ENCODE peak calls at places on chromosomes 4 and X, in five cellular contexts. F, D, X, J and N are unnamed samples.

GRCh38 chr4:125244848-125245450 is 69.8 kb upstream of the FAT4 start:
- DNase-seq in F (no peak), D (no peak), X (peak; percentile 46), J (no peak), N (no peak)

GRCh38 chr4:168264903-168265302 is 53.6 kb downstream of the DDX60 start:
- DNase-seq in F (no peak), D (peak; percentile 71), X (no peak), J (no peak), N (no peak)

GRCh38 chr4:1041147-1041935 is 29.9 kb downstream of the FGFRL1 start:
- DNase-seq in F (peak; percentile 56), D (peak; percentile 95), X (peak; percentile 9), J (peak; percentile 57), N (no peak)

GRCh38 chr4:173529505-173530325 is at the start of gene HAND2:
- DNase-seq in F (peak; percentile 82), D (no peak), X (no peak), J (no peak), N (peak; percentile 93)

GRCh38 chr4:59664771-59665170 is 1535.4 kb upstream of the ADGRL3 start:
- DNase-seq in F (no peak), D (no peak), X (no peak), J (no peak), N (no peak)

GRCh38 chr4:145887241-145887964 is 51.2 kb downstream of the ZNF827 start:
- DNase-seq in F (peak; percentile 56), D (peak; percentile 17), X (peak; percentile 22), J (peak; percentile 66), N (peak; percentile 76)

GRCh38 chr4:102219143-102219542 is 126.1 kb downstream of the SLC39A8 start:
- DNase-seq in F (no peak), D (no peak), X (no peak), J (no peak), N (no peak)

GRCh38 chrX:95956780-95957179 is 727.9 kb upstream of the DIAPH2 start:
- DNase-seq in F (no peak), D (no peak), X (no peak), J (no peak), N (no peak)

GRCh38 chrX:132737743-132738142 is 220.7 kb downstream of the HS6ST2 start:
- DNase-seq in F (no peak), D (peak; percentile 2), X (peak; percentile 74), J (no peak), N (no peak)

GRCh38 chr4:82905205-82905604 is 4.7 kb downstream of the THAP9 start:
- DNase-seq in F (no peak), D (no peak), X (peak; percentile 58), J (peak; percentile 57), N (no peak)

GRCh38 chrX:46770006-46770816 is 11.3 kb upstream of the SLC9A7 start:
- DNase-seq in F (no peak), D (no peak), X (peak; percentile 27), J (peak; percentile 48), N (no peak)

GRCh38 chr4:58188313-58188712 is 1078.1 kb upstream of the IGFBP7 start:
- DNase-seq in F (no peak), D (no peak), X (no peak), J (no peak), N (no peak)

GRCh38 chr4:11878241-11878640 is 449.5 kb upstream of the HS3ST1 start:
- DNase-seq in F (no peak), D (no peak), X (no peak), J (no peak), N (no peak)

GRCh38 chr4:75490155-75490554 is 24.0 kb downstream of the RCHY1 start:
- DNase-seq in F (no peak), D (no peak), X (peak; percentile 39), J (no peak), N (no peak)

GRCh38 chr4:70297581-70297980 is 37.2 kb upstream of the CABS1 start:
- DNase-seq in F (no peak), D (no peak), X (no peak), J (no peak), N (no peak)

GRCh38 chr4:128332086-128332485 is 44.5 kb upstream of the PGRMC2 start:
- DNase-seq in F (no peak), D (no peak), X (no peak), J (peak; percentile 68), N (no peak)

GRCh38 chr4:77586953-77587383 is 18.7 kb upstream of the CXCL13 start:
- DNase-seq in F (no peak), D (no peak), X (peak; percentile 87), J (peak; percentile 24), N (no peak)

GRCh38 chr4:679571-680083 is 5.3 kb downstream of the MYL5 start:
- DNase-seq in F (no peak), D (no peak), X (no peak), J (no peak), N (no peak)

GRCh38 chrX:39857780-39858179 is 240.0 kb downstream of the BCOR start:
- DNase-seq in F (no peak), D (no peak), X (peak; percentile 20), J (no peak), N (no peak)

GRCh38 chr4:26937136-26937535 is 76.5 kb downstream of the STIM2 start:
- DNase-seq in F (no peak), D (no peak), X (no peak), J (no peak), N (no peak)
- H3K4me1 ChIP-seq in F (peaks cover 9% of the 10 kb centered on the region), D (no peaks in the 10 kb centered on the region), X (no peaks in the 10 kb centered on the region), J (no peaks in the 10 kb centered on the region), N (no peaks in the 10 kb centered on the region)

DNA sequence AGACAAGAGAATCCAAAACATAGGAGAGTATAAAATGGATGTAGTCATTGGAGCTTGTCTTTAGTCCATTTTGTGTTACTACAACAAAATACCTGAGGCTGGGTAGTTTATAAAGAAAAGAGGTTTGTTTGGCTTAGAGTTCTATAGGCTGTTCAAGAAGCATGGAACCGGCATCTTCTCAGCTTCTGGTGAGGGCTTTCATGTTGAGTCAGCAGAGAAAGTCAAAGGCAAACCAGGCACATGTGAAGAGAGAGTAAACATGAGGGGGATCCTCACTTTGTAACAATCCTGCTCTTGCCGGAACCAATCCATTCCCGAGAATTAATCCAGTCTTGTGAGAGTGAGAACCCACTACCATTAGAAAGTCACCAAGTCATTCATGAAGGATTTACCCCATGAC is 8.1 kb upstream of the HCCS start:
- DNase-seq in F (no peak), D (no peak), X (no peak), J (no peak), N (no peak)
- H3K27ac ChIP-seq in F (no peak overlapping the region), D (no peak overlapping the region), X (no peak overlapping the region), J (no peak overlapping the region), N (no peak overlapping the region)

GRCh38 chr4:94240384-94240783 is 32.7 kb downstream of the SMARCAD1 start:
- DNase-seq in F (no peak), D (no peak), X (no peak), J (no peak), N (no peak)

GRCh38 chr4:94232519-94232918 is 24.9 kb downstream of the SMARCAD1 start:
- DNase-seq in F (no peak), D (no peak), X (no peak), J (no peak), N (no peak)

GRCh38 chr4:94237271-94237670 is 29.6 kb downstream of the SMARCAD1 start:
- DNase-seq in F (no peak), D (no peak), X (no peak), J (no peak), N (no peak)

GRCh38 chr4:94235825-94236224 is 28.2 kb downstream of the SMARCAD1 start:
- DNase-seq in F (no peak), D (no peak), X (no peak), J (no peak), N (no peak)
- H3K36me3 ChIP-seq in F (no peaks in the 10 kb centered on the region), D (peaks cover 14% of the 10 kb centered on the region), X (peaks cover 11% of the 10 kb centered on the region), J (peaks cover 26% of the 10 kb centered on the region), N (peaks cover 8% of the 10 kb centered on the region)

GRCh38 chr4:13524504-13525243 is 19.6 kb downstream of the NKX3-2 start:
- DNase-seq in F (no peak), D (no peak), X (no peak), J (peak; percentile 58), N (no peak)
- H3K4me1 ChIP-seq in F (no peaks in the 10 kb centered on the region), D (peaks cover 6% of the 10 kb centered on the region), X (no peaks in the 10 kb centered on the region), J (peaks cover 7% of the 10 kb centered on the region), N (no peaks in the 10 kb centered on the region)